ENCODE peak calls at places on chromosome 18, in six cellular contexts. V, I, M, Q, F and A are unnamed samples.

GRCh38 chr18:12468458-12468857 is 60.7 kb downstream of the PRELID3A start:
- DNase-seq in V (no peak), I (no peak), M (no peak), Q (no peak), F (no peak), A (no peak)

GRCh38 chr18:28045176-28045810 is 131.6 kb downstream of the CDH2 start:
- DNase-seq in V (no peak), I (no peak), M (no peak), Q (peak; percentile 83), F (no peak), A (no peak)

GRCh38 chr18:395481-396250 is 104.8 kb downstream of the COLEC12 start:
- DNase-seq in V (no peak), I (no peak), M (peak; percentile 91), Q (no peak), F (no peak), A (no peak)

GRCh38 chr18:63336366-63337099 is 17.0 kb upstream of the BCL2 start:
- DNase-seq in V (no peak), I (no peak), M (peak; percentile 77), Q (peak; percentile 93), F (no peak), A (no peak)

GRCh38 chr18:60485207-60485606 is 112.6 kb upstream of the MC4R start:
- DNase-seq in V (no peak), I (no peak), M (no peak), Q (no peak), F (no peak), A (no peak)

GRCh38 chr18:59799383-59800015 is 100.3 kb upstream of the PMAIP1 start:
- DNase-seq in V (no peak), I (no peak), M (no peak), Q (no peak), F (no peak), A (no peak)

GRCh38 chr18:23333827-23334226 is 119.3 kb upstream of the RIOK3 start:
- DNase-seq in V (no peak), I (no peak), M (no peak), Q (no peak), F (no peak), A (no peak)

GRCh38 chr18:37252854-37253396 is 312.7 kb downstream of the CELF4 start:
- DNase-seq in V (no peak), I (no peak), M (no peak), Q (no peak), F (no peak), A (no peak)

GRCh38 chr18:55838322-55838721 is 250.3 kb upstream of the TCF4 start:
- DNase-seq in V (no peak), I (no peak), M (no peak), Q (no peak), F (no peak), A (no peak)

GRCh38 chr18:46071894-46072867 is at the start of gene PSTPIP2:
- DNase-seq in V (peak; percentile 72), I (peak; percentile 76), M (no peak), Q (no peak), F (peak; percentile 68), A (peak; percentile 85)

GRCh38 chr18:35389095-35389618 is 12.0 kb upstream of the ZNF396 start:
- DNase-seq in V (no peak), I (no peak), M (peak; percentile 25), Q (no peak), F (no peak), A (no peak)

GRCh38 chr18:35355140-35355618 is 11.0 kb upstream of the ZNF24 start:
- DNase-seq in V (peak; percentile 86), I (peak; percentile 39), M (no peak), Q (no peak), F (peak; percentile 68), A (peak; percentile 86)

GRCh38 chr18:42030586-42031182 is 75.7 kb downstream of the PIK3C3 start:
- DNase-seq in V (peak; percentile 50), I (no peak), M (no peak), Q (no peak), F (no peak), A (no peak)

GRCh38 chr18:9946831-9947230 is 33.0 kb downstream of the VAPA start:
- DNase-seq in V (no peak), I (no peak), M (no peak), Q (no peak), F (no peak), A (no peak)

GRCh38 chr18:63197246-63197791 is 122.2 kb downstream of the BCL2 start:
- DNase-seq in V (no peak), I (no peak), M (no peak), Q (no peak), F (no peak), A (no peak)

GRCh38 chr18:35127201-35127600 is 86.0 kb downstream of the MAPRE2 start:
- DNase-seq in V (peak; percentile 47), I (no peak), M (no peak), Q (no peak), F (no peak), A (no peak)

GRCh38 chr18:12027046-12027445 is 45.7 kb downstream of the IMPA2 start:
- DNase-seq in V (no peak), I (no peak), M (no peak), Q (no peak), F (no peak), A (no peak)

GRCh38 chr18:9102391-9103216 is at the start of gene NDUFV2:
- DNase-seq in V (peak; percentile 98), I (peak; percentile 96), M (peak; percentile 63), Q (no peak), F (peak; percentile 98), A (peak; percentile 99)

GRCh38 chr18:37537868-37538525 is 27.6 kb downstream of the CELF4 start:
- DNase-seq in V (peak; percentile 86), I (peak; percentile 92), M (peak; percentile 3), Q (no peak), F (peak; percentile 58), A (peak; percentile 93)

GRCh38 chr18:27824275-27824674 is 352.7 kb downstream of the CDH2 start:
- DNase-seq in V (no peak), I (no peak), M (no peak), Q (no peak), F (no peak), A (no peak)

GRCh38 chr18:23307567-23308295 is 145.4 kb upstream of the RIOK3 start:
- DNase-seq in V (no peak), I (no peak), M (no peak), Q (no peak), F (no peak), A (no peak)

GRCh38 chr18:34627138-34627920 is 82.8 kb upstream of the DTNA start:
- DNase-seq in V (no peak), I (no peak), M (no peak), Q (no peak), F (no peak), A (no peak)

GRCh38 chr18:24560511-24560981 is 100.1 kb downstream of the HRH4 start:
- DNase-seq in V (peak; percentile 45), I (peak; percentile 56), M (no peak), Q (peak; percentile 55), F (no peak), A (no peak)

GRCh38 chr18:11672846-11673454 is 16.1 kb upstream of the GNAL start:
- DNase-seq in V (no peak), I (no peak), M (no peak), Q (no peak), F (no peak), A (peak; percentile 69)

GRCh38 chr18:22032392-22032961 is 136.9 kb upstream of the GATA6 start:
- DNase-seq in V (peak; percentile 27), I (no peak), M (peak; percentile 64), Q (peak; percentile 99), F (peak; percentile 44), A (no peak)

GRCh38 chr18:3097082-3097481 is 84.1 kb upstream of the LPIN2 start:
- DNase-seq in V (no peak), I (no peak), M (no peak), Q (no peak), F (no peak), A (no peak)
- TF ChIP-seq CTCF in V (no peak), I (no peak), M (no peak), Q (no peak), F (no peak), A (no peak)

GRCh38 chr18:48638451-48638850 is 99.6 kb downstream of the CTIF start:
- DNase-seq in V (no peak), I (peak; percentile 16), M (no peak), Q (no peak), F (no peak), A (no peak)
- TF ChIP-seq CTCF in V (no peak), I (no peak), M (no peak), Q (no peak), F (no peak), A (no peak)

DNA sequence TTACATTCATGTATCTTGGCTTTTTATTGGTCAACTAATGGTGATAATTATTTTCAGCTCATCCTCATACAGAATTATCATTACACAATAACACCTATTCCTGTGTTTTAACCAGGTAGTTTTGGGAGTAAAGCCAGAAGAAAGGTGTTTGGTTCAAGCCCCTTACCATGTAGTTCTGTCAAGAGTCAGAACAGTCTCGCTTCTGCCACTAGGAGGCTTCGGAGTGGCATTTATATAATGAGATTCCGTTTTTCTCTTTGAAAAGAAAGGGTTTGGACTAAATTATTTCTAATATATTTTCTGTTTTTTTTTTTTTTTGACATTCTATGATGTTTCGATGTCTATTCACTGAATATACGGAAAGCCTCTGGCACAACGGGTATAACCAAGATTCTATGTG is 217.8 kb downstream of the CDH7 start:
- DNase-seq in V (peak; percentile 39), I (no peak), M (no peak), Q (no peak), F (no peak), A (no peak)
- TF ChIP-seq CTCF in V (peak; percentile 64), I (peak; percentile 59), M (no peak), Q (peak; percentile 43), F (no peak), A (peak; percentile 43)

DNA sequence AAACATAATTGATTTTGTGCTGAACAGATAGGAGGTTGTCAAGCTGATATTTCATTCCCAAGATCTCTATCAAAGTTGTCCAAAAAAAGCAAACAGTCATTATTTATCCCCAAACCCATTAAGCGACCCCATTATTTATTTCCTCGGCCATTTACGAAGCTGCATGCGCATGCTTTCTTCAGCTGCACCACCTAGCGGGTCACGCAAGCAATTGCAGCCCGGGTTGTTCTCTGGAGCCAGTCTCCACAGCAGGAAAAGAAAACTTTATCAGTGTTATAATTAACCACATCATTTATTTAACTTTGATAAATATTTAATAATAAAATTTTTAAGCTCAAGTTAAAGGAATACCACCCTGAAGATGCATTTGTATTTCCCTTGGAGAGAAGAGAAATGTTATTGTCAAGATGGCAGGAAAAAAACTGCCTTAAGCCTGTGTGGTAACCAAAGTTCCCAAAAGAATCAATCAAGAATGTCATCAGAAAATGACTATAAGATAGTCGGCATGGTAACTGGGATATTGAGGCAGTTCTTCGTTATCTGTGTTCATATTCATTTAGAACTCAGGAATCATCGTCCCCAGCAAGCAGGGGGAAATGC is 304.7 kb downstream of the FBXO15 start:
- DNase-seq in V (peak; percentile 73), I (peak; percentile 69), M (no peak), Q (no peak), F (peak; percentile 30), A (no peak)
- TF ChIP-seq CTCF in V (peak; percentile 95), I (peak; percentile 96), M (peak; percentile 95), Q (peak; percentile 99), F (peak; percentile 96), A (peak; percentile 94)

GRCh38 chr18:62182220-62182619 is 4.6 kb downstream of the PIGN start:
- DNase-seq in V (no peak), I (no peak), M (no peak), Q (no peak), F (no peak), A (no peak)
- TF ChIP-seq CTCF in V (no peak), I (no peak), M (no peak), Q (no peak), F (no peak), A (no peak)